ENCODE peak calls at places on chromosomes 3 and 15, in seven cellular contexts. P, Q, K, A, W, Z and G are unnamed samples.

GRCh38 chr15:33083232-33084006 is 111.1 kb downstream of the FMN1 start:
- DNase-seq in K (peak), Q (no peak), W (peak), A (no peak), Z (no peak), P (no peak), G (no peak)

GRCh38 chr3:50299638-50299928 is 378 bp upstream of the HYAL3 start:
- DNase-seq in A (no peak), K (no peak), P (no peak), W (no peak), Z (no peak), Q (no peak), G (no peak)

GRCh38 chr3:159260049-159260662 is 458.3 kb downstream of the MFSD1 start:
- DNase-seq in W (peak), Z (no peak), P (no peak), Q (no peak), A (no peak), K (peak), G (peak)

GRCh38 chr3:150874666-150875219 is 30.5 kb downstream of the MINDY4B start:
- DNase-seq in A (no peak), Z (no peak), W (no peak), Q (no peak), P (no peak), K (no peak), G (no peak)

GRCh38 chr3:29605845-29606244 is 325.0 kb downstream of the RBMS3 start:
- DNase-seq in A (no peak), Q (no peak), P (no peak), K (peak), Z (no peak), W (peak), G (no peak)

GRCh38 chr15:58284293-58284692 is 146.1 kb downstream of the AQP9 start:
- DNase-seq in K (no peak), P (no peak), W (peak), Q (no peak), A (no peak), Z (no peak), G (no peak)

GRCh38 chr15:80636675-80637074 is 58.4 kb upstream of the ABHD17C start:
- DNase-seq in Q (peak), Z (peak), P (no peak), K (peak), W (peak), A (no peak), G (no peak)

GRCh38 chr15:60529332-60529731 is 50.4 kb upstream of the ICE2 start:
- DNase-seq in Q (no peak), A (no peak), Z (no peak), W (peak), K (no peak), P (no peak), G (no peak)

GRCh38 chr15:49817100-49817499 is 196.3 kb downstream of the DTWD1 start:
- DNase-seq in P (no peak), Q (no peak), K (no peak), W (no peak), A (no peak), Z (no peak), G (no peak)

GRCh38 chr15:101397521-101398003 is 91.9 kb downstream of the PCSK6 start:
- DNase-seq in W (peak), A (no peak), Z (no peak), P (no peak), K (no peak), Q (peak), G (no peak)

GRCh38 chr3:184688251-184688851 is 23.5 kb downstream of the MAGEF1 start:
- DNase-seq in K (peak), Z (no peak), P (peak), Q (no peak), A (peak), W (peak), G (no peak)

GRCh38 chr3:129829640-129830039 is 63.9 kb downstream of the TMCC1 start:
- DNase-seq in Z (no peak), Q (no peak), W (peak), P (no peak), A (peak), K (peak), G (peak)

GRCh38 chr15:30990036-30990435 is 1.4 kb downstream of the MTMR10 start:
- DNase-seq in Z (no peak), P (no peak), K (no peak), A (no peak), Q (no peak), W (no peak), G (no peak)

GRCh38 chr3:185823280-185824044 is 1.4 kb downstream of the IGF2BP2 start:
- DNase-seq in Q (peak), Z (peak), W (peak), K (peak), A (peak), P (peak), G (peak)

GRCh38 chr3:169203631-169204550 is 459.6 kb downstream of the MECOM start:
- DNase-seq in Z (no peak), W (no peak), A (no peak), P (no peak), K (no peak), Q (no peak), G (no peak)

GRCh38 chr3:114418107-114418506 is 124.3 kb downstream of the TIGIT start:
- DNase-seq in K (peak), W (no peak), P (no peak), Q (no peak), A (no peak), Z (no peak), G (peak)

GRCh38 chr3:65118279-65118678 is 430.5 kb upstream of the ADAMTS9 start:
- DNase-seq in W (no peak), Z (no peak), Q (no peak), P (no peak), A (no peak), K (no peak), G (no peak)

GRCh38 chr3:47908744-47909143 is 105.8 kb downstream of the DHX30 start:
- DNase-seq in W (no peak), Q (no peak), P (no peak), A (no peak), Z (no peak), K (no peak), G (no peak)

GRCh38 chr3:72044231-72044935 is 259.4 kb upstream of the PROK2 start:
- DNase-seq in W (no peak), Z (no peak), K (no peak), Q (no peak), A (no peak), P (no peak), G (no peak)

GRCh38 chr15:94487635-94488034 is 256.3 kb downstream of the MCTP2 start:
- DNase-seq in W (no peak), Q (no peak), P (no peak), K (peak), A (no peak), Z (no peak), G (no peak)

GRCh38 chr3:185335799-185336198 is 27.1 kb upstream of the MAP3K13 start:
- DNase-seq in Q (no peak), P (no peak), A (no peak), Z (no peak), W (peak), K (peak), G (no peak)

GRCh38 chr15:71239592-71240364 is 124.5 kb downstream of the THSD4 start:
- DNase-seq in A (no peak), Z (no peak), K (no peak), W (no peak), P (no peak), Q (no peak), G (no peak)

GRCh38 chr3:65831733-65832425 is 206.8 kb downstream of the MAGI1 start:
- DNase-seq in W (peak), P (no peak), Z (no peak), Q (no peak), A (no peak), K (peak), G (no peak)

DNA sequence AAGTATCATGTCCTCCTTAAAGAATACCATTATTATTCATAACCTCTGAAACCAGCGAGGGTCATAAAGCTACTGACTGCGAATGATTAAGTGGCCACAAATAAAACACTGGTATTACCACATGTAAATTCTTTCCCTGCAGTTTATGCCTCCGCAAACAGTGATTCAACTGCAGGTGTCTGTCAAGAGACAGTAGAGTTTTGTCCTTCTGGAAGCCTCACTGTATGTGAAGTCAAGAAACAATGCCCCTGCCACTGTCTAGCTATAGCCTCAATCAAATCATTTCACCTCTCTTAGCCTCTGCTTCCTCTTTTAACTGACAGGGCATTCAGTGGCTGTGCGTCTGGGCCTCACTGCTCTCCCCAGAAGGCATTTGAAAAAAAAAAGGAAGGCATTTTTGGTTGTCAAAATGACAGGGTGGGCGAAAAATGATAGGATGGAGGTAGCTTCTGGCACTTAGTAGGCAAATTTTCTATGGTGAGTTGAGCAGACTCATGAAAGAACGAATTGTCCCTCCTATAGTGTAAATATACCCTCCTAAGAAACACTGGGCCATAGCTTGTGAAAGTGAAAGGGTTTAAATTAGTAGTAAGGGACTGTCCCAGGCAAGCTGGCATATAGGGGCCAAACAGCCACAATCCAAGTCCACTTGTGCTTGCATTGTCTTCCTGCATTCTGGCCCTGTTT is 66.7 kb downstream of the FILIP1L start:
- DNase-seq in P (no peak), Z (no peak), W (peak), A (no peak), Q (no peak), K (peak), G (peak)
- TF ChIP-seq CTCF in P (no peak), Z (no peak), W (no peak), A (no peak), Q (no peak), K (no peak), G (no peak)

DNA sequence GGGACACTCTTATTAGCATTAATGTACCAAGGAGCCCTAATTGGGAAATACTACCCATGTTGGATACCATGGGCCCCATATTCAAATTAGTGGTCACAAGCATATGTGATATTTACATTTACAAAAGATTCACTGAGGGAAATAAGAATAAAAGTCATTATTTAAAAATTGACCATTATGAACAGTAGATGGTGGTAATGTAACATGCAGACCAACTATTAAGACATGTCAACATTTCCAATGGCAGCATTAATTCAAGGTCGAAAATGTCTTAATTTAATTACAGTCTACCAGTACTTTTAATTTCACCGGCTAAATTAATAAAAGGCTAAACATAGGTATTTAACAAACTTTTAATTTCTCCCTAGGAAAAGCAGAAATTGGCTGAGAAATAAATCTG is 26.3 kb downstream of the NEK11 start:
- DNase-seq in A (no peak), Q (no peak), P (no peak), W (peak), Z (no peak), K (no peak), G (no peak)
- TF ChIP-seq CTCF in A (peak), Q (peak), P (no peak), W (peak), Z (no peak), K (peak), G (peak)

GRCh38 chr3:75906555-75907112 is 121.3 kb upstream of the ZNF717 start:
- DNase-seq in A (no peak), P (peak), Q (peak), Z (no peak), K (peak), W (no peak), G (no peak)
- TF ChIP-seq CTCF in A (no peak), P (no peak), Q (peak), Z (no peak), K (no peak), W (no peak), G (no peak)

GRCh38 chr3:126083511-126083912 is 412 bp downstream of the SLC41A3 start:
- DNase-seq in W (peak), Q (no peak), A (no peak), P (no peak), Z (peak), K (peak), G (peak)

GRCh38 chr3:126083138-126083445 is 832 bp downstream of the SLC41A3 start:
- DNase-seq in K (no peak), P (no peak), Z (no peak), Q (no peak), A (no peak), W (no peak), G (no peak)

GRCh38 chr3:126080970-126081369 is 3.0 kb downstream of the SLC41A3 start:
- DNase-seq in P (no peak), Z (no peak), K (no peak), Q (no peak), A (no peak), W (no peak), G (no peak)

GRCh38 chr3:126082334-126083137 is 1.4 kb downstream of the SLC41A3 start:
- DNase-seq in A (no peak), Q (no peak), Z (no peak), K (no peak), P (no peak), W (no peak), G (no peak)

GRCh38 chr3:126081618-126082333 is 2.1 kb downstream of the SLC41A3 start:
- DNase-seq in A (no peak), P (no peak), W (peak), Q (no peak), Z (peak), K (peak), G (no peak)
- TF ChIP-seq CTCF in A (peak), P (no peak), W (peak), Q (peak), Z (no peak), K (peak), G (no peak)